ENCODE peak calls at places on chromosomes 13 and 19, in five cellular contexts. U, Y, V, E and O are unnamed samples.

GRCh38 chr13:45300190-45300985 is 40.6 kb downstream of the TPT1 start:
- DNase-seq in U (no peak), Y (no peak), V (no peak), E (no peak), O (no peak)

GRCh38 chr19:19630426-19630825 is 2.4 kb upstream of the LPAR2 start:
- DNase-seq in U (no peak), Y (no peak), V (no peak), E (no peak), O (no peak)

GRCh38 chr13:38849316-38849715 is 141.3 kb downstream of the STOML3 start:
- DNase-seq in U (no peak), Y (no peak), V (no peak), E (no peak), O (no peak)

GRCh38 chr13:24161010-24161775 is 673 bp downstream of the SPATA13 start:
- DNase-seq in U (peak), Y (peak), V (peak), E (peak), O (no peak)

GRCh38 chr13:37747071-37747612 is 122.4 kb downstream of the TRPC4 start:
- DNase-seq in U (no peak), Y (no peak), V (no peak), E (no peak), O (no peak)

GRCh38 chr13:50437252-50437651 is 406.2 kb downstream of the DLEU7 start:
- DNase-seq in U (no peak), Y (no peak), V (no peak), E (no peak), O (no peak)

GRCh38 chr19:51417807-51418152 is 338 bp upstream of the SIGLEC10 start:
- DNase-seq in U (no peak), Y (peak), V (no peak), E (no peak), O (no peak)

GRCh38 chr19:17450264-17451075 is 2.0 kb upstream of the TMEM221 start:
- DNase-seq in U (peak), Y (no peak), V (no peak), E (no peak), O (no peak)

GRCh38 chr19:3360494-3361383 is 5.6 kb upstream of the NFIC start:
- DNase-seq in U (peak), Y (peak), V (peak), E (peak), O (peak)

GRCh38 chr19:29006057-29006735 is 206.8 kb downstream of the UQCRFS1 start:
- DNase-seq in U (no peak), Y (peak), V (no peak), E (no peak), O (no peak)

GRCh38 chr13:38308736-38309135 is 40.9 kb upstream of the UFM1 start:
- DNase-seq in U (no peak), Y (no peak), V (no peak), E (no peak), O (no peak)

GRCh38 chr13:51230473-51231105 is 8.4 kb downstream of the FAM124A start:
- DNase-seq in U (no peak), Y (peak), V (no peak), E (no peak), O (no peak)

GRCh38 chr13:28451482-28452217 is 43.3 kb downstream of the FLT1 start:
- DNase-seq in U (no peak), Y (no peak), V (no peak), E (no peak), O (no peak)

GRCh38 chr13:20475927-20476691 is 49.5 kb downstream of the CRYL1 start:
- DNase-seq in U (peak), Y (no peak), V (no peak), E (peak), O (no peak)

GRCh38 chr19:42436006-42436405 is 6.7 kb downstream of the CXCL17 start:
- DNase-seq in U (no peak), Y (no peak), V (no peak), E (no peak), O (no peak)

GRCh38 chr19:38834104-38834490 is 2.5 kb upstream of the ECH1 start:
- DNase-seq in U (no peak), Y (no peak), V (no peak), E (no peak), O (no peak)

GRCh38 chr19:48815870-48816501 is 5.2 kb upstream of the BCAT2 start:
- DNase-seq in U (no peak), Y (no peak), V (no peak), E (no peak), O (no peak)

GRCh38 chr19:42253245-42254082 is 1.5 kb downstream of the ERF start:
- DNase-seq in U (peak), Y (peak), V (peak), E (peak), O (peak)

GRCh38 chr19:40367577-40368434 is 19.3 kb downstream of the PLD3 start:
- DNase-seq in U (no peak), Y (no peak), V (no peak), E (no peak), O (no peak)

GRCh38 chr13:90880790-90881189 is 466.7 kb upstream of the MIR17HG start:
- DNase-seq in U (no peak), Y (no peak), V (no peak), E (no peak), O (no peak)

GRCh38 chr19:1377965-1378785 is 5.5 kb upstream of the NDUFS7 start:
- DNase-seq in U (no peak), Y (peak), V (no peak), E (no peak), O (no peak)

GRCh38 chr19:12953456-12954149 is 3.4 kb downstream of the GADD45GIP1 start:
- DNase-seq in U (no peak), Y (no peak), V (no peak), E (no peak), O (no peak)

GRCh38 chr13:102395174-102395573 is 6.7 kb downstream of the FGF14 start:
- DNase-seq in U (no peak), Y (no peak), V (no peak), E (no peak), O (no peak)

GRCh38 chr19:13214036-13214730 is 64.0 kb downstream of the IER2 start:
- DNase-seq in U (no peak), Y (no peak), V (no peak), E (no peak), O (no peak)

GRCh38 chr13:39600766-39601165 is 2.2 kb downstream of the LHFPL6 start:
- DNase-seq in U (no peak), Y (no peak), V (no peak), E (no peak), O (peak)